ENCODE peak calls at places on chromosomes 7 and 10, in five cellular contexts. C, Z, H, M and T are unnamed samples.

GRCh38 chr7:133344275-133344674 is 91.4 kb downstream of the EXOC4 start:
- DNase-seq in C (peak), Z (no peak), H (no peak), M (no peak), T (no peak)

GRCh38 chr10:1551636-1552338 is 185.5 kb downstream of the ADARB2 start:
- DNase-seq in C (no peak), Z (peak), H (no peak), M (no peak), T (peak)

GRCh38 chr10:28036587-28036986 is 37.7 kb upstream of the ODAD2 start:
- DNase-seq in C (peak), Z (no peak), H (no peak), M (no peak), T (no peak)

GRCh38 chr7:91248996-91249395 is 15.2 kb upstream of the FZD1 start:
- DNase-seq in C (no peak), Z (no peak), H (no peak), M (no peak), T (no peak)

GRCh38 chr7:29564455-29565185 is 985 bp downstream of the PRR15 start:
- DNase-seq in C (peak), Z (peak), H (no peak), M (no peak), T (peak)

GRCh38 chr7:2012044-2012900 is 220.5 kb downstream of the MAD1L1 start:
- DNase-seq in C (no peak), Z (peak), H (no peak), M (no peak), T (no peak)

GRCh38 chr7:23893942-23894890 is 184.2 kb downstream of the STK31 start:
- DNase-seq in C (peak), Z (no peak), H (no peak), M (no peak), T (no peak)

GRCh38 chr10:36003688-36004087 is 361.6 kb upstream of the FZD8 start:
- DNase-seq in C (no peak), Z (peak), H (no peak), M (no peak), T (no peak)

GRCh38 chr7:13829914-13830603 is 159.4 kb downstream of the ETV1 start:
- DNase-seq in C (peak), Z (no peak), H (no peak), M (no peak), T (no peak)

GRCh38 chr7:121479466-121479865 is 83.4 kb upstream of the FAM3C start:
- DNase-seq in C (no peak), Z (no peak), H (no peak), M (no peak), T (no peak)

GRCh38 chr10:110357252-110357780 is 52.6 kb upstream of the SMNDC1 start:
- DNase-seq in C (peak), Z (no peak), H (no peak), M (peak), T (no peak)

GRCh38 chr10:13372524-13372923 is 24.4 kb upstream of the SEPHS1 start:
- DNase-seq in C (no peak), Z (no peak), H (no peak), M (no peak), T (no peak)

GRCh38 chr7:141785711-141786552 is 4.1 kb upstream of the TAS2R5 start:
- DNase-seq in C (peak), Z (peak), H (peak), M (no peak), T (peak)

GRCh38 chr7:14834456-14834855 is 68.1 kb downstream of the DGKB start:
- DNase-seq in C (peak), Z (no peak), H (peak), M (no peak), T (no peak)

GRCh38 chr10:127894146-127894545 is 1.4 kb upstream of the CLRN3 start:
- DNase-seq in C (peak), Z (no peak), H (no peak), M (no peak), T (no peak)

GRCh38 chr10:35453855-35454532 is 117.7 kb downstream of the CCNY start:
- DNase-seq in C (peak), Z (no peak), H (peak), M (no peak), T (no peak)

GRCh38 chr7:140212100-140212881 is 35.5 kb upstream of the KDM7A start:
- DNase-seq in C (no peak), Z (peak), H (no peak), M (no peak), T (no peak)

GRCh38 chr7:44470080-44470479 is 20.4 kb downstream of the NUDCD3 start:
- DNase-seq in C (peak), Z (no peak), H (no peak), M (no peak), T (no peak)

GRCh38 chr7:8991159-8991558 is 557.8 kb downstream of the NXPH1 start:
- DNase-seq in C (no peak), Z (no peak), H (no peak), M (no peak), T (no peak)

GRCh38 chr10:86366033-86366901 is at the start of gene GRID1:
- DNase-seq in C (peak), Z (peak), H (peak), M (no peak), T (peak)

GRCh38 chr10:22343761-22344160 is 1.5 kb upstream of the SPAG6 start:
- DNase-seq in C (no peak), Z (no peak), H (no peak), M (no peak), T (no peak)

GRCh38 chr10:25745976-25746375 is 188.1 kb upstream of the MYO3A start:
- DNase-seq in C (no peak), Z (no peak), H (no peak), M (no peak), T (peak)

GRCh38 chr10:50594012-50594411 is 29.7 kb downstream of the SGMS1 start:
- DNase-seq in C (peak), Z (no peak), H (no peak), M (no peak), T (no peak)

GRCh38 chr10:132522521-132523411 is 14.8 kb upstream of the INPP5A start:
- DNase-seq in C (no peak), Z (peak), H (no peak), M (no peak), T (no peak)

GRCh38 chr7:138032186-138032585 is 30.3 kb upstream of the CREB3L2 start:
- DNase-seq in C (no peak), Z (no peak), H (no peak), M (no peak), T (no peak)

GRCh38 chr7:44077681-44078091 is 4.6 kb downstream of the POLM start:
- DNase-seq in C (no peak), Z (no peak), H (no peak), M (no peak), T (no peak)

GRCh38 chr7:120014920-120015465 is 258.0 kb upstream of the KCND2 start:
- DNase-seq in C (no peak), Z (no peak), H (no peak), M (no peak), T (peak)

GRCh38 chr7:30142710-30143109 is 7.9 kb downstream of the MTURN start:
- DNase-seq in C (peak), Z (no peak), H (no peak), M (no peak), T (no peak)